ENCODE peak calls at places on chromosomes 3 and 15, in five cellular contexts. One of them, this sample, is unnamed.

GRCh38 chr3:129234441-129234840 is 15.0 kb upstream of the COPG1 start:
- DNase-seq in fibroblast of pulmonary artery: no peak
- DNase-seq in tibial artery: no peak
- DNase-seq in nephron progenitor cell: no peak
- DNase-seq in HFF-Myc: no peak
- DNase-seq in this sample: no peak

GRCh38 chr3:176992565-176992964 is 204.7 kb downstream of the TBL1XR1 start:
- DNase-seq in nephron progenitor cell: no peak
- DNase-seq in HFF-Myc: no peak
- DNase-seq in tibial artery: no peak
- DNase-seq in fibroblast of pulmonary artery: no peak
- DNase-seq in this sample: no peak

GRCh38 chr15:43955140-43955539 is 128.3 kb downstream of the WDR76 start:
- DNase-seq in nephron progenitor cell: no peak
- DNase-seq in HFF-Myc: no peak
- DNase-seq in tibial artery: no peak
- DNase-seq in fibroblast of pulmonary artery: no peak
- DNase-seq in this sample: no peak

GRCh38 chr3:105513042-105513441 is 146.3 kb downstream of the ALCAM start:
- DNase-seq in tibial artery: no peak
- DNase-seq in HFF-Myc: no peak
- DNase-seq in nephron progenitor cell: no peak
- DNase-seq in fibroblast of pulmonary artery: peak
- DNase-seq in this sample: peak

GRCh38 chr15:70650567-70650966 is 112.8 kb downstream of the UACA start:
- DNase-seq in HFF-Myc: no peak
- DNase-seq in nephron progenitor cell: no peak
- DNase-seq in tibial artery: no peak
- DNase-seq in fibroblast of pulmonary artery: peak
- DNase-seq in this sample: no peak

GRCh38 chr3:178236555-178237277 is 299.5 kb upstream of the KCNMB2 start:
- DNase-seq in HFF-Myc: no peak
- DNase-seq in fibroblast of pulmonary artery: peak
- DNase-seq in nephron progenitor cell: no peak
- DNase-seq in tibial artery: no peak
- DNase-seq in this sample: peak

GRCh38 chr3:52959773-52960172 is 62.4 kb upstream of the STIMATE start:
- DNase-seq in tibial artery: no peak
- DNase-seq in nephron progenitor cell: no peak
- DNase-seq in HFF-Myc: no peak
- DNase-seq in fibroblast of pulmonary artery: no peak
- DNase-seq in this sample: no peak

GRCh38 chr15:37585966-37586656 is 348.3 kb upstream of the TMCO5A start:
- DNase-seq in HFF-Myc: peak
- DNase-seq in tibial artery: no peak
- DNase-seq in nephron progenitor cell: no peak
- DNase-seq in fibroblast of pulmonary artery: peak
- DNase-seq in this sample: peak

GRCh38 chr3:94978076-94978475 is 915.2 kb downstream of the NSUN3 start:
- DNase-seq in tibial artery: no peak
- DNase-seq in fibroblast of pulmonary artery: no peak
- DNase-seq in HFF-Myc: no peak
- DNase-seq in nephron progenitor cell: no peak
- DNase-seq in this sample: no peak

GRCh38 chr3:127034195-127034989 is 51.5 kb downstream of the PLXNA1 start:
- DNase-seq in HFF-Myc: no peak
- DNase-seq in nephron progenitor cell: no peak
- DNase-seq in tibial artery: no peak
- DNase-seq in fibroblast of pulmonary artery: no peak
- DNase-seq in this sample: no peak

GRCh38 chr15:91472316-91472756 is 372.3 kb downstream of the SV2B start:
- DNase-seq in HFF-Myc: no peak
- DNase-seq in tibial artery: no peak
- DNase-seq in fibroblast of pulmonary artery: no peak
- DNase-seq in nephron progenitor cell: no peak
- DNase-seq in this sample: no peak

GRCh38 chr3:138196023-138196422 is 8.9 kb downstream of the ARMC8 start:
- DNase-seq in fibroblast of pulmonary artery: no peak
- DNase-seq in HFF-Myc: no peak
- DNase-seq in nephron progenitor cell: no peak
- DNase-seq in tibial artery: no peak
- DNase-seq in this sample: no peak

GRCh38 chr3:6444888-6445658 is 415.8 kb upstream of the GRM7 start:
- DNase-seq in HFF-Myc: no peak
- DNase-seq in fibroblast of pulmonary artery: no peak
- DNase-seq in nephron progenitor cell: no peak
- DNase-seq in tibial artery: no peak
- DNase-seq in this sample: no peak

GRCh38 chr3:133487920-133488540 is 85.5 kb upstream of the CDV3 start:
- DNase-seq in HFF-Myc: no peak
- DNase-seq in tibial artery: no peak
- DNase-seq in nephron progenitor cell: no peak
- DNase-seq in fibroblast of pulmonary artery: peak
- DNase-seq in this sample: no peak

GRCh38 chr3:17539436-17539835 is 203.0 kb downstream of the TBC1D5 start:
- DNase-seq in nephron progenitor cell: no peak
- DNase-seq in fibroblast of pulmonary artery: no peak
- DNase-seq in tibial artery: no peak
- DNase-seq in HFF-Myc: no peak
- DNase-seq in this sample: no peak

GRCh38 chr3:157261000-157261399 is 101.1 kb upstream of the CCNL1 start:
- DNase-seq in fibroblast of pulmonary artery: peak
- DNase-seq in tibial artery: no peak
- DNase-seq in HFF-Myc: no peak
- DNase-seq in nephron progenitor cell: no peak
- DNase-seq in this sample: no peak

GRCh38 chr15:66927326-66928077 is 137.9 kb upstream of the SMAD3 start:
- DNase-seq in fibroblast of pulmonary artery: peak
- DNase-seq in nephron progenitor cell: no peak
- DNase-seq in HFF-Myc: no peak
- DNase-seq in tibial artery: no peak
- DNase-seq in this sample: no peak

GRCh38 chr3:32794487-32795308 is 23.1 kb upstream of the TRIM71 start:
- DNase-seq in nephron progenitor cell: no peak
- DNase-seq in tibial artery: no peak
- DNase-seq in fibroblast of pulmonary artery: no peak
- DNase-seq in HFF-Myc: no peak
- DNase-seq in this sample: no peak

GRCh38 chr15:70856177-70856883 is 2.4 kb upstream of the LARP6 start:
- DNase-seq in tibial artery: no peak
- DNase-seq in HFF-Myc: no peak
- DNase-seq in fibroblast of pulmonary artery: peak
- DNase-seq in nephron progenitor cell: no peak
- DNase-seq in this sample: no peak

GRCh38 chr15:94526071-94526689 is 294.8 kb downstream of the MCTP2 start:
- DNase-seq in fibroblast of pulmonary artery: no peak
- DNase-seq in nephron progenitor cell: no peak
- DNase-seq in HFF-Myc: no peak
- DNase-seq in tibial artery: no peak
- DNase-seq in this sample: no peak

GRCh38 chr15:80997692-80998091 is 3.0 kb upstream of the TLNRD1 start:
- DNase-seq in nephron progenitor cell: no peak
- DNase-seq in fibroblast of pulmonary artery: no peak
- DNase-seq in HFF-Myc: no peak
- DNase-seq in tibial artery: no peak
- DNase-seq in this sample: no peak

GRCh38 chr15:80999623-81000036 is 1.1 kb upstream of the TLNRD1 start:
- DNase-seq in HFF-Myc: no peak
- DNase-seq in tibial artery: no peak
- DNase-seq in fibroblast of pulmonary artery: no peak
- DNase-seq in nephron progenitor cell: no peak
- DNase-seq in this sample: no peak

GRCh38 chr15:80992436-80992835 is 2.8 kb upstream of the MESD start:
- DNase-seq in fibroblast of pulmonary artery: no peak
- DNase-seq in tibial artery: no peak
- DNase-seq in nephron progenitor cell: no peak
- DNase-seq in HFF-Myc: no peak
- DNase-seq in this sample: no peak

GRCh38 chr15:80998252-80998651 is 2.5 kb upstream of the TLNRD1 start:
- DNase-seq in tibial artery: no peak
- DNase-seq in fibroblast of pulmonary artery: no peak
- DNase-seq in HFF-Myc: no peak
- DNase-seq in nephron progenitor cell: no peak
- DNase-seq in this sample: no peak

GRCh38 chr15:80996247-80996646 is 4.5 kb upstream of the TLNRD1 start:
- DNase-seq in fibroblast of pulmonary artery: peak
- DNase-seq in HFF-Myc: no peak
- DNase-seq in tibial artery: no peak
- DNase-seq in nephron progenitor cell: no peak
- DNase-seq in this sample: no peak
- TF ChIP-seq CTCF in fibroblast of pulmonary artery: peak
- TF ChIP-seq CTCF in HFF-Myc: peak
- TF ChIP-seq CTCF in tibial artery: no peak
- TF ChIP-seq CTCF in nephron progenitor cell: peak
- TF ChIP-seq CTCF in this sample: peak

GRCh38 chr3:23811919-23812318 is 6.2 kb downstream of the UBE2E1 start:
- DNase-seq in tibial artery: no peak
- DNase-seq in fibroblast of pulmonary artery: no peak
- DNase-seq in nephron progenitor cell: no peak
- DNase-seq in HFF-Myc: no peak
- DNase-seq in this sample: no peak

GRCh38 chr3:23811117-23811487 is 5.3 kb downstream of the UBE2E1 start:
- DNase-seq in HFF-Myc: no peak
- DNase-seq in fibroblast of pulmonary artery: no peak
- DNase-seq in nephron progenitor cell: no peak
- DNase-seq in tibial artery: no peak
- DNase-seq in this sample: no peak

GRCh38 chr3:23809294-23809693 is 3.5 kb downstream of the UBE2E1 start:
- DNase-seq in fibroblast of pulmonary artery: no peak
- DNase-seq in tibial artery: no peak
- DNase-seq in HFF-Myc: no peak
- DNase-seq in nephron progenitor cell: no peak
- DNase-seq in this sample: no peak

GRCh38 chr3:23809840-23810341 is 4.1 kb downstream of the UBE2E1 start:
- DNase-seq in tibial artery: no peak
- DNase-seq in HFF-Myc: no peak
- DNase-seq in nephron progenitor cell: no peak
- DNase-seq in fibroblast of pulmonary artery: no peak
- DNase-seq in this sample: no peak

GRCh38 chr3:23810342-23811116 is 4.8 kb downstream of the UBE2E1 start:
- DNase-seq in HFF-Myc: no peak
- DNase-seq in tibial artery: peak
- DNase-seq in nephron progenitor cell: peak
- DNase-seq in fibroblast of pulmonary artery: no peak
- DNase-seq in this sample: no peak
- TF ChIP-seq CTCF in HFF-Myc: peak
- TF ChIP-seq CTCF in tibial artery: no peak
- TF ChIP-seq CTCF in nephron progenitor cell: no peak
- TF ChIP-seq CTCF in fibroblast of pulmonary artery: no peak
- TF ChIP-seq CTCF in this sample: peak

GRCh38 chr3:47042231-47042791 is 62.8 kb downstream of the NBEAL2 start:
- DNase-seq in HFF-Myc: no peak
- DNase-seq in fibroblast of pulmonary artery: no peak
- DNase-seq in tibial artery: no peak
- DNase-seq in nephron progenitor cell: peak
- DNase-seq in this sample: no peak

GRCh38 chr3:47036145-47036544 is 56.7 kb downstream of the NBEAL2 start:
- DNase-seq in nephron progenitor cell: no peak
- DNase-seq in fibroblast of pulmonary artery: no peak
- DNase-seq in HFF-Myc: no peak
- DNase-seq in tibial artery: no peak
- DNase-seq in this sample: no peak

GRCh38 chr3:47035645-47036044 is 56.2 kb downstream of the NBEAL2 start:
- DNase-seq in HFF-Myc: peak
- DNase-seq in nephron progenitor cell: no peak
- DNase-seq in fibroblast of pulmonary artery: no peak
- DNase-seq in tibial artery: no peak
- DNase-seq in this sample: peak

GRCh38 chr3:47041114-47041513 is 61.6 kb downstream of the NBEAL2 start:
- DNase-seq in nephron progenitor cell: no peak
- DNase-seq in tibial artery: no peak
- DNase-seq in HFF-Myc: no peak
- DNase-seq in fibroblast of pulmonary artery: no peak
- DNase-seq in this sample: no peak
- TF ChIP-seq CTCF in nephron progenitor cell: no peak
- TF ChIP-seq CTCF in tibial artery: no peak
- TF ChIP-seq CTCF in HFF-Myc: no peak
- TF ChIP-seq CTCF in fibroblast of pulmonary artery: no peak
- TF ChIP-seq CTCF in this sample: no peak

DNA sequence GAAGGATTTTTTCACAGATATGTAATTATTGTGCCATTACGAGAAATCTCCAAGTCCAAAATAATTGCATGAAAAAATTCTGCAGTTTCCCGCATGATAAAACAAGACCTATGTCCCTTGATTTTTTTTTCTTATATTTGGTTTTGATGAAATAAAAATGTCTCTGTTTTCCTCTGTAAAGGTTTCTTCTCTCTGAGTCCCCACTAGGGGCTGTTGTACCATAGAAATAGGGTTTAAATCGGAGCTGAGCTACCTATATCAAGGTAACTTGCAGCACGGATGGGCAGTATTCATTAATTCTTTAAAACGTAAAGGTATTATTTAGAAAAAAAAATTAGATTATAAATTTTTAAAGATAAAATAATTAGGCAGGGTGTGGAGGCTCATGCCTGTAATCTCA is 66.6 kb upstream of the IGF1R start:
- DNase-seq in tibial artery: no peak
- DNase-seq in HFF-Myc: no peak
- DNase-seq in fibroblast of pulmonary artery: no peak
- DNase-seq in nephron progenitor cell: no peak
- DNase-seq in this sample: no peak
- TF ChIP-seq CTCF in tibial artery: no peak
- TF ChIP-seq CTCF in HFF-Myc: no peak
- TF ChIP-seq CTCF in fibroblast of pulmonary artery: peak
- TF ChIP-seq CTCF in nephron progenitor cell: peak
- TF ChIP-seq CTCF in this sample: no peak

GRCh38 chr3:57512174-57512573 is 32.0 kb downstream of the DNAH12 start:
- DNase-seq in HFF-Myc: no peak
- DNase-seq in tibial artery: no peak
- DNase-seq in nephron progenitor cell: no peak
- DNase-seq in fibroblast of pulmonary artery: peak
- DNase-seq in this sample: no peak
- TF ChIP-seq CTCF in HFF-Myc: no peak
- TF ChIP-seq CTCF in tibial artery: no peak
- TF ChIP-seq CTCF in nephron progenitor cell: no peak
- TF ChIP-seq CTCF in fibroblast of pulmonary artery: no peak
- TF ChIP-seq CTCF in this sample: no peak

GRCh38 chr3:77248420-77248819 is 208.5 kb downstream of the ROBO2 start:
- DNase-seq in HFF-Myc: no peak
- DNase-seq in tibial artery: no peak
- DNase-seq in fibroblast of pulmonary artery: no peak
- DNase-seq in nephron progenitor cell: no peak
- DNase-seq in this sample: no peak
- TF ChIP-seq CTCF in HFF-Myc: no peak
- TF ChIP-seq CTCF in tibial artery: no peak
- TF ChIP-seq CTCF in fibroblast of pulmonary artery: no peak
- TF ChIP-seq CTCF in nephron progenitor cell: no peak
- TF ChIP-seq CTCF in this sample: no peak

DNA sequence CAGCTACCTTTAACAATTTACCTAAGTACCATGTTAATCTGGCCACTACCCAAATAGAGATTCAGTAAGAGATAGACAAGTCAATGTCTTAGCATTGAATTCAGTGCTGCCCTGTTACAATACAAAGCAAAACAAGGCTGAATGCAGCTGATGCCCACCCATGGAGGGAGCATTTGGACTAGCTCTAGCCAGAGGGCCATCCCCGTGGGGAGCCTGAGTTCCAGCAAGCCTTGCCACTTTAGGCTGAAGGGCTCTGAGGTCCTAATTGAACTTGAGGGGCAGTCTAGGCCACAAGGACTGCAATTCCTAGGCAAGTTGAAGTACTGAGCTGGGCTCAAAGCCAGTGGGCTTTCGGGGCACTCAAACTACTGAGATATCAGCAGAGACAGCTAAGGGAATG is 265.9 kb downstream of the EFHB start:
- DNase-seq in fibroblast of pulmonary artery: no peak
- DNase-seq in HFF-Myc: no peak
- DNase-seq in nephron progenitor cell: no peak
- DNase-seq in tibial artery: no peak
- DNase-seq in this sample: no peak
- TF ChIP-seq CTCF in fibroblast of pulmonary artery: no peak
- TF ChIP-seq CTCF in HFF-Myc: no peak
- TF ChIP-seq CTCF in nephron progenitor cell: no peak
- TF ChIP-seq CTCF in tibial artery: no peak
- TF ChIP-seq CTCF in this sample: no peak